ENCODE peak calls at places on chromosomes 5 and 9, in eight cellular contexts. Y is ovary, T is IMR-90, O is lower leg skin, D is HCT116, F is thyroid gland, A is GM12878, N is sigmoid colon. L is an unnamed sample.

GRCh38 chr9:14661421-14662059 is 31.7 kb downstream of the ZDHHC21 start:
- DNase-seq in O (no peak), D (no peak), A (no peak), F (no peak), T (peak; percentile 43), Y (no peak), N (no peak), L (no peak)

GRCh38 chr9:100465270-100465669 is 7.7 kb upstream of the TMEFF1 start:
- DNase-seq in T (no peak), O (no peak), F (no peak), A (no peak), N (no peak), D (no peak), Y (no peak), L (no peak)

GRCh38 chr5:66829826-66830225 is 233.6 kb downstream of the MAST4 start:
- DNase-seq in N (no peak), D (no peak), Y (no peak), O (no peak), T (peak; percentile 8), F (no peak), A (no peak), L (no peak)

GRCh38 chr9:4297795-4298254 is 2.0 kb downstream of the GLIS3 start:
- DNase-seq in D (no peak), T (peak; percentile 65), F (peak; percentile 78), N (peak; percentile 88), O (peak; percentile 95), A (no peak), Y (peak; percentile 77), L (peak; percentile 38)

GRCh38 chr9:32571969-32572899 is 725 bp downstream of the NDUFB6 start:
- DNase-seq in N (peak; percentile 74), O (peak; percentile 87), Y (no peak), T (peak; percentile 82), D (peak; percentile 67), F (peak; percentile 65), A (peak; percentile 59), L (no peak)

GRCh38 chr9:113619156-113619861 is 155.8 kb downstream of the RGS3 start:
- DNase-seq in Y (no peak), F (no peak), N (peak; percentile 39), A (no peak), T (no peak), D (no peak), O (peak; percentile 76), L (no peak)

GRCh38 chr9:121598167-121599000 is 53.0 kb upstream of the DAB2IP start:
- DNase-seq in N (peak; percentile 95), O (peak; percentile 96), Y (peak; percentile 85), T (peak; percentile 86), F (peak; percentile 96), D (peak; percentile 67), A (no peak), L (peak; percentile 87)

GRCh38 chr9:84860423-84861115 is 191.0 kb downstream of the NTRK2 start:
- DNase-seq in N (no peak), Y (no peak), F (no peak), D (no peak), O (no peak), T (no peak), A (no peak), L (no peak)

GRCh38 chr9:75803130-75803529 is 87.3 kb upstream of the PCSK5 start:
- DNase-seq in Y (no peak), O (no peak), N (no peak), A (no peak), F (no peak), D (no peak), T (no peak), L (no peak)

GRCh38 chr9:112002131-112002846 is 105.7 kb downstream of the UGCG start:
- DNase-seq in Y (no peak), T (no peak), F (no peak), A (no peak), D (no peak), N (no peak), O (no peak), L (no peak)

GRCh38 chr5:58088941-58089340 is 370.9 kb downstream of the PLK2 start:
- DNase-seq in T (no peak), O (no peak), F (no peak), N (no peak), Y (no peak), A (no peak), D (no peak), L (no peak)

GRCh38 chr9:93658184-93658925 is 82.0 kb downstream of the PHF2 start:
- DNase-seq in T (no peak), A (no peak), O (peak; percentile 53), F (peak; percentile 0), Y (no peak), D (no peak), N (peak; percentile 54), L (no peak)

GRCh38 chr5:131264453-131265200 is 774 bp downstream of the CDC42SE2 start:
- DNase-seq in A (no peak), D (no peak), T (peak; percentile 28), N (peak; percentile 63), F (peak; percentile 38), O (peak; percentile 87), Y (peak; percentile 27), L (no peak)

GRCh38 chr9:84932915-84933527 is 263.5 kb downstream of the NTRK2 start:
- DNase-seq in D (no peak), N (no peak), O (no peak), Y (no peak), A (no peak), F (no peak), T (no peak), L (no peak)

GRCh38 chr5:81767097-81767496 is 16.2 kb upstream of the SSBP2 start:
- DNase-seq in D (no peak), Y (no peak), T (no peak), A (no peak), N (no peak), F (no peak), O (no peak), L (no peak)

GRCh38 chr5:103270581-103270980 is 12.0 kb downstream of the MACIR start:
- DNase-seq in F (no peak), Y (no peak), A (no peak), T (no peak), D (no peak), N (no peak), O (no peak), L (no peak)
- TF ChIP-seq POLR2A in F (no peak), Y (no peak), A (no peak), T (no peak), D (no peak), N (no peak), O (no peak), L (no peak)

DNA sequence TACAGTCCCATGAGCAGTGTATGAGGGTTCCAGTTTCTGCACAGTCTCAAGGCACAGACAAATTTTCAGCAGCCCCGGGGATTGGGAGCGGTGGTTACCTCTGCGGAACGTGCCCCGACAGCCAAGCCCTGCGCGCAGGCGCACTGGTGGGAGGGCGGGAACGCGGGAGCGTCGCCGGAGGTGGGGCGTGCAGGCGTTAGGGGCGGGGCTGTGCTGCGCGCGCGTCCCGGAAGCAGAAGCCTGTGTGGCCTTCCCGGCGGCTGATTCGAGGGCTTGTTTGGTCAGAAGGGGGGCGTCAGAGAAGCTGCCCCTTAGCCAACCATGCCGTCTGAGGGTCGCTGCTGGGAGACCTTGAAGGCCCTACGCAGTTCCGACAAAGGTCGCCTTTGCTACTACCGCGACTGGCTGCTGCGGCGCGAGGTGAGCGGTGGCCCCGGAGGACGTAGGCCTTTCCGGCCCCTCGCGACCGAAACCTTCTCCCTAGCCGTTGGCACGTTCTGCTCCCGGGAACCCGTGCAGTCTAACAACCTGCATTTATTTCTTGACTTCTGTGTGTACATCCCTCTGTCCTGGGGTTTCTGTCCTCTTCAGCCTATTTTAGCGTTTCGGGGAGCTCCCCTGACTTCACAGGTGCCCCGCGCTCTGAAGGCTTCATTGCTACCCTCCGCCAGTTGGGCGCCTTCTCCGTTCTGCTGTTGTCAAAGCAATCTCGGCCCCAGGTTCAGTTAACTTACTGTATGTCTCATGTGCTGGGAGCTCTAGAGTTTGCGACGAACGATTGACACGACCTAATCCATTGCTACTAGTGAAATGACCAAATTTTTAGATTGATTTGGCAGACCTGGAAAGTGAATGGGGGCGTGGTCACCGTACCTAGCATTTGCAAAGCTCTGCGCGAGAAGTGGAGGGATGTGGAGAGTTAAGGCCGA is at the start of gene GLE1:
- DNase-seq in A (peak; percentile 82), F (peak; percentile 97), D (peak; percentile 83), Y (peak; percentile 95), O (peak; percentile 98), T (peak; percentile 86), N (peak; percentile 96), L (peak; percentile 87)
- TF ChIP-seq POLR2A in A (peak; percentile 87), F (peak; percentile 73), D (peak; percentile 94), Y (peak; percentile 72), O (no peak), T (peak; percentile 75), N (peak; percentile 51), L (peak; percentile 48)

GRCh38 chr9:137301086-137301947 is 754 bp downstream of the NRARP start:
- DNase-seq in Y (peak; percentile 27), F (peak; percentile 50), N (no peak), O (peak; percentile 85), D (peak; percentile 29), A (no peak), T (peak; percentile 39), L (no peak)

GRCh38 chr9:137303031-137303892 is 1.2 kb upstream of the NRARP start:
- DNase-seq in Y (peak; percentile 13), O (peak; percentile 85), F (no peak), T (no peak), D (no peak), N (peak; percentile 68), A (no peak), L (peak; percentile 64)

GRCh38 chr9:137303893-137304382 is 1.9 kb upstream of the NRARP start:
- DNase-seq in O (peak; percentile 86), Y (peak; percentile 11), A (no peak), F (no peak), N (no peak), D (no peak), T (no peak), L (no peak)

GRCh38 chr9:137300607-137301085 is 1.4 kb downstream of the NRARP start:
- DNase-seq in N (no peak), O (no peak), A (no peak), D (no peak), Y (peak; percentile 12), F (peak; percentile 60), T (peak; percentile 20), L (no peak)

GRCh38 chr9:137302176-137303030 is at the start of gene NRARP:
- DNase-seq in F (peak; percentile 91), O (peak; percentile 97), Y (peak; percentile 82), N (peak; percentile 88), T (peak; percentile 64), D (peak; percentile 60), A (no peak), L (peak; percentile 86)
- TF ChIP-seq POLR2A in F (peak; percentile 85), O (no peak), Y (no peak), N (no peak), T (peak; percentile 25), D (peak; percentile 94), A (peak; percentile 89), L (no peak)

DNA sequence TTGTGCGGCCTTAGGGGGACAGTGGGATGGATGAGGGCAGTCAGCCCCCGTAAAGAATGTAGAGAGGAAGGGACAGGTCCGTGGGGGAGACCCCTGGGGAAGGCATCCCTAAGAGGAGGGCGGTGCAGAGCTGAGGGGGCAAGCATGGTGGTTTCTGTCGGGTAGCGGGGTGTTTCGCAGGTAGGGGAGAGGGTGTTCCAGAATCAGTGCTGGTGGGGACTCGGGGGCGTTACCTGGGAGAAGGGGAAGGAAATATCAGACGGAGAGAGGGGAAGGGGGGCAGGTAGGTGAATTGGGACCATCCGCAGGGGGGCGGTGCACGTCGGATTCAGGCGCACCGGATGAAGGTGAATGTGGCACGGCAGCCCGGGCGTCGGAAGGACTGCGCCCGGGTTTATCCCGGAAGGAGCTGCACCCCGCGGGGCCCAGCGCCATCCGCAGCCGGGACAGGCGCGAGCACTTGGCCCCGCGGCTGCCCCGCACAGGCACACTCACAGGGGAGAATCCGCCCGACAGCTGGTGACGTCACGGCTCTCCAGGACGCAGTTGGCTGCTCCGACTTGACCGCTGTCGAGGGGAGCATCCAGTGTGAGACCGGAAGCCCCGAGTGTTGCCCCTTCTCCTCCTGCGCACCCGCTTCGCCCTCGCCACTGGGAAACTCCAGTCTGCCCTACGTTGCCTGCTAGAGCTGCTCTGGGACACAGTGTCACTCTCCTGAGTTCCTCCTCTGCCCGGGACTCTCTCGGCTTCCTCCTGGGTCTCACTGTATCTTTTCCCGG is 1.3 kb downstream of the CD72 start:
- DNase-seq in D (no peak), A (no peak), O (peak; percentile 92), N (peak; percentile 89), Y (peak; percentile 59), T (peak; percentile 69), F (peak; percentile 69), L (peak; percentile 33)
- TF ChIP-seq POLR2A in D (no peak), A (peak; percentile 80), O (no peak), N (no peak), Y (no peak), T (no peak), F (no peak), L (no peak)

L was measured in breast epithelium.